ENCODE peak calls at places on chromosomes 13 and 19, in nine cellular contexts. Q, C, U, T, B, D, A, V and W are unnamed samples.

GRCh38 chr19:916645-917322 is 349 bp upstream of the KISS1R start:
- DNase-seq in Q (no peak), C (no peak), U (no peak), T (no peak), B (no peak), D (peak), A (no peak), V (no peak), W (peak)

GRCh38 chr13:65856464-65856863 is 1373.7 kb downstream of the PCDH9 start:
- DNase-seq in Q (no peak), C (peak), U (no peak), T (peak), B (no peak), D (no peak), A (no peak), V (no peak), W (no peak)

GRCh38 chr13:26380930-26381329 is 127.0 kb downstream of the CDK8 start:
- DNase-seq in Q (no peak), C (no peak), U (no peak), T (no peak), B (no peak), D (no peak), A (no peak), V (no peak), W (no peak)

GRCh38 chr13:46683879-46684278 is 113.1 kb downstream of the ESD start:
- DNase-seq in Q (no peak), C (peak), U (no peak), T (no peak), B (peak), D (no peak), A (no peak), V (no peak), W (no peak)

GRCh38 chr19:45404557-45405434 is at the start of gene PPP1R13L:
- DNase-seq in Q (peak), C (peak), U (no peak), T (no peak), B (no peak), D (peak), A (peak), V (peak), W (peak)

GRCh38 chr19:13055213-13056051 is 47.2 kb downstream of the LYL1 start:
- DNase-seq in Q (no peak), C (peak), U (no peak), T (peak), B (no peak), D (no peak), A (peak), V (no peak), W (peak)

GRCh38 chr13:112725346-112726017 is 35.6 kb downstream of the ATP11A start:
- DNase-seq in Q (no peak), C (no peak), U (peak), T (peak), B (no peak), D (no peak), A (peak), V (no peak), W (no peak)

GRCh38 chr13:70171151-70171550 is 62.9 kb upstream of the KLHL1 start:
- DNase-seq in Q (no peak), C (no peak), U (no peak), T (no peak), B (no peak), D (no peak), A (no peak), V (no peak), W (no peak)

GRCh38 chr13:52884429-52884828 is 36.0 kb upstream of the PCDH8 start:
- DNase-seq in Q (no peak), C (no peak), U (no peak), T (no peak), B (no peak), D (no peak), A (no peak), V (no peak), W (no peak)